ENCODE peak calls at places on chromosome 4, in seven cellular contexts. E is ovary, R is transverse colon, Y is spleen, L is lung, C is cardiac muscle cell, B is heart left ventricle. O is an unnamed sample. For H3K4me1, the result is how much of the 10 kb centered on the place peaks cover.

GRCh38 chr4:128560754-128561495 is 248.6 kb upstream of the JADE1 start:
- DNase-seq in L (no peak), Y (no peak), R (no peak), E (no peak), C (no peak), B (no peak), O (no peak)

GRCh38 chr4:4277531-4277930 is 12.4 kb downstream of the LYAR start:
- DNase-seq in Y (no peak), C (no peak), R (no peak), E (no peak), B (no peak), L (no peak), O (no peak)

GRCh38 chr4:141686146-141686775 is 49.9 kb downstream of the IL15 start:
- DNase-seq in B (no peak), E (no peak), C (peak), L (no peak), R (no peak), Y (no peak), O (no peak)

GRCh38 chr4:26985836-26986235 is 125.2 kb downstream of the STIM2 start:
- DNase-seq in L (no peak), C (peak), B (no peak), Y (no peak), E (no peak), R (no peak), O (no peak)

GRCh38 chr4:70940134-70940533 is 38.0 kb downstream of the MOB1B start:
- DNase-seq in L (no peak), C (no peak), E (no peak), Y (no peak), R (no peak), B (no peak), O (no peak)

GRCh38 chr4:40173470-40173875 is 23.4 kb upstream of the RHOH start:
- DNase-seq in C (peak), L (no peak), R (no peak), B (no peak), E (no peak), Y (no peak), O (no peak)

GRCh38 chr4:152266831-152267480 is 268.9 kb downstream of the FBXW7 start:
- DNase-seq in R (no peak), L (no peak), E (no peak), B (no peak), Y (no peak), C (no peak), O (no peak)

GRCh38 chr4:99186029-99186428 is 33.0 kb downstream of the ADH6 start:
- DNase-seq in C (no peak), Y (no peak), R (no peak), B (no peak), L (no peak), E (no peak), O (no peak)

GRCh38 chr4:42995343-42995944 is 102.9 kb downstream of the GRXCR1 start:
- DNase-seq in C (peak), E (no peak), R (no peak), Y (no peak), B (no peak), L (no peak), O (no peak)

GRCh38 chr4:1045193-1045594 is 33.8 kb downstream of the FGFRL1 start:
- DNase-seq in L (no peak), Y (peak), B (no peak), R (no peak), C (no peak), E (peak), O (no peak)

GRCh38 chr4:78669453-78669852 is 106.7 kb upstream of the BMP2K start:
- DNase-seq in R (no peak), B (no peak), Y (no peak), C (no peak), L (no peak), E (no peak), O (no peak)
- H3K27ac ChIP-seq in R (no peak), B (no peak), Y (no peak), C (no peak), L (no peak), E (no peak), O (no peak)

DNA sequence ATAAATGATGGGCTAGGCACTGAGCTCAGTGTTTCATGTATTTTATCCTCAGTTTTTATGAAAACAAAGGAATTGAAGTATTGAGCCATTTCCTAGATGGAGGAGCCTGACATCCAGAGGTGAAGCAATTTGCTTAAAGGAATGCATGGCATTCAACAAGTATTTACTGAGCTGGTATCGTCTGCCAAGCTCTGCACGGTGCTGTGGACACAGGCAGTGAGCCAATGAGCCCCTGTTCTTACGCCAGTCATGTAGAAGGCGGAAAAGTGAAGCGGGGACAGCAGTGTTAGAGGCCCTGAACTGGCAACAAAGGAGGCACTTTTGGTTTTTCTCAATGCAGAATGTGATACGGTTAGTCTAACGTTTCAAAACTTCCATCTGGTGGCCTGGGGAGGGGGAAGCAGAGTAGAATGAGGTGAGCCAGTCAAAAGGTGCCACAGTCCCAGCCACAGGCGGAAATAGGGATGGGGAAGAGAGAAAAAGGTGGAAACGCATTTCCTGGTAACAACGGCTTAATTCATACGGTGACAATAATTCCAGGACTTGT is 134.1 kb downstream of the AFAP1 start:
- DNase-seq in E (no peak), Y (peak), L (peak), C (peak), B (no peak), R (no peak), O (peak)
- H3K4me1 ChIP-seq in E (under half), Y (under half), L (under half), C (under half), B (under half), R (under half), O (half or more)

DNA sequence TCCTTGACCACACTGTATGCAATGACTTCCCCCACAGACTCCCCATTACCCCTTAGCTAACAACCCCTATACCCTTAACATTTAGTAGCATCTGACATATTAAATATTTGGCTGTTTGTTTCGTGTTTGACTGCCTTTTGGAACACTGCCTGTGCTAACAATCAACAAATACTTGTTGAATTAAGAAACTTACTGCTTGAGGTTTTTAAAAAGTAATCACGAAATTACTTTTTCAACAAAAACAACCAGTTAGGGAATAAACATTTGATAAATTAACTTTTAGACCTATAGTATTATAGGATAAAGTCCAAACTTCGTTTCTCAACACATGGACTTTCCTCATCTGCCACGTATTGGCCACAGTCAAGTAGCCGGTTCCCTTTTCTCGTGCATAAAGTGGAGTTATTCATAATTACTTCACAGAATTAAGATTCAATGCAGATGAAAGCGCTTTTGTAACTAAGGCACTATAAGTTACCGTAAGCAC is 555 bp upstream of the ELMOD2 start:
- DNase-seq in Y (no peak), B (no peak), L (no peak), E (no peak), C (no peak), R (no peak), O (no peak)
- H3K27ac ChIP-seq in Y (peak), B (peak), L (no peak), E (no peak), C (no peak), R (peak), O (peak)

DNA sequence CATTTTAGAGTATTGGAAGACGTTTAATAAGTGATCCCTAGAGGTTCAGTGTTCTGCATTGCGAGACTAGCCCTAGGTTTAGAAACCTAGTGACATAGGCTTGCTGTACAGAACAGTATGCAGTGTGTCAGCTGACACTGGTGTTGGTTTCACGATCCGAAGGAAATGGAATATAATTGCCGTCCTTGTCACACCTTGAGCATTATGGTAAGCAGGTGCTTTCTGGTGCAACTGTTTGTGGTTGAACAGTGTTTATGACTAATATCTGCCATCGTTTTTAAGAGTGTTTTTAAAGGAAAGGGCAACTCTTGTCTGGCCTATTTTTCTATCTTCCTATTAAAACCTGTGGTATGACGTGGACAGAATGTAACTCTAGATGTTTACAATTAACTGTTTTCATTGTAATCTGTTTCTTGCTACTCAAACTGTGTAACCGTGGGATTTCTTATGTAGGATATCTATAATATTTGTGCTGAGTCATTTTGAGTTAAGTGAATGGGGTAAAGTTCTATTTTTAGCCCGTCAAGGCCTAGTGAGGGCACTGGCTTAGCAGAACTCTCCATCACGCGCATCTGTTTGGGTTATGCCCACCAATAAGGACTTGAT is 53.8 kb upstream of the TBC1D14 start:
- DNase-seq in C (peak), L (no peak), E (no peak), B (no peak), R (no peak), Y (no peak), O (no peak)
- H3K4me1 ChIP-seq in C (under half), L (under half), E (under half), B (under half), R (under half), Y (under half), O (under half)

GRCh38 chr4:55396305-55397023 is 707 bp downstream of the TMEM165 start:
- DNase-seq in C (peak), B (peak), L (peak), E (peak), R (peak), Y (peak), O (peak)
- H3K27ac ChIP-seq in C (peak), B (peak), L (peak), E (peak), R (peak), Y (peak), O (peak)

GRCh38 chr4:122847931-122848330 is 21.3 kb downstream of the FGF2 start:
- DNase-seq in E (no peak), L (no peak), C (no peak), Y (no peak), B (no peak), R (no peak), O (no peak)
- H3K4me1 ChIP-seq in E (under half), L (under half), C (under half), Y (under half), B (under half), R (under half), O (under half)

GRCh38 chr4:10007772-10008171 is 13.5 kb downstream of the SLC2A9 start:
- DNase-seq in C (no peak), R (no peak), L (no peak), Y (no peak), E (no peak), B (no peak), O (no peak)
- H3K27ac ChIP-seq in C (no peak), R (peak), L (no peak), Y (no peak), E (no peak), B (no peak), O (no peak)

O was measured in stomach.